ENCODE peak calls at places on chromosomes 7 and 10, in ten cellular contexts. One of them, this sample, is unnamed.
A peak's percentile ranks its signal among the peaks of the same experiment; 100 is the strongest.

GRCh38 chr7:90570373-90570959 is 25.7 kb upstream of the CDK14 start:
- DNase-seq in endodermal cell: no peak
- DNase-seq in right lobe of liver: no peak
- DNase-seq in PC-9: no peak
- DNase-seq in body of pancreas: no peak
- DNase-seq in cardiac muscle cell: peak; percentile 25
- DNase-seq in HCT116: no peak
- DNase-seq in CD4-positive, CD25-positive, alpha-beta regulatory T cell: no peak
- DNase-seq in endothelial cell of umbilical vein: no peak
- DNase-seq in IMR-90: peak; percentile 7
- DNase-seq in this sample: no peak

GRCh38 chr7:115838829-115839228 is 191.7 kb downstream of the TFEC start:
- DNase-seq in endodermal cell: no peak
- DNase-seq in right lobe of liver: no peak
- DNase-seq in PC-9: no peak
- DNase-seq in body of pancreas: no peak
- DNase-seq in cardiac muscle cell: peak; percentile 15
- DNase-seq in HCT116: no peak
- DNase-seq in CD4-positive, CD25-positive, alpha-beta regulatory T cell: no peak
- DNase-seq in endothelial cell of umbilical vein: no peak
- DNase-seq in IMR-90: peak; percentile 50
- DNase-seq in this sample: no peak

GRCh38 chr10:47104786-47105385 is 193.7 kb downstream of the PTPN20 start:
- DNase-seq in endodermal cell: peak; percentile 10
- DNase-seq in right lobe of liver: no peak
- DNase-seq in PC-9: no peak
- DNase-seq in body of pancreas: no peak
- DNase-seq in cardiac muscle cell: peak; percentile 8
- DNase-seq in HCT116: no peak
- DNase-seq in CD4-positive, CD25-positive, alpha-beta regulatory T cell: no peak
- DNase-seq in endothelial cell of umbilical vein: no peak
- DNase-seq in IMR-90: peak; percentile 3
- DNase-seq in this sample: no peak

GRCh38 chr10:60367014-60367413 is 22.7 kb downstream of the ANK3 start:
- DNase-seq in endodermal cell: no peak
- DNase-seq in right lobe of liver: no peak
- DNase-seq in PC-9: no peak
- DNase-seq in body of pancreas: no peak
- DNase-seq in cardiac muscle cell: no peak
- DNase-seq in HCT116: no peak
- DNase-seq in CD4-positive, CD25-positive, alpha-beta regulatory T cell: no peak
- DNase-seq in endothelial cell of umbilical vein: no peak
- DNase-seq in IMR-90: no peak
- DNase-seq in this sample: no peak

GRCh38 chr7:106053109-106053508 is 59.0 kb downstream of the SYPL1 start:
- DNase-seq in endodermal cell: peak; percentile 46
- DNase-seq in right lobe of liver: no peak
- DNase-seq in PC-9: no peak
- DNase-seq in body of pancreas: no peak
- DNase-seq in cardiac muscle cell: no peak
- DNase-seq in HCT116: no peak
- DNase-seq in CD4-positive, CD25-positive, alpha-beta regulatory T cell: no peak
- DNase-seq in endothelial cell of umbilical vein: no peak
- DNase-seq in IMR-90: no peak
- DNase-seq in this sample: no peak

GRCh38 chr10:24851595-24851994 is 100.8 kb downstream of the PRTFDC1 start:
- DNase-seq in endodermal cell: no peak
- DNase-seq in right lobe of liver: no peak
- DNase-seq in PC-9: no peak
- DNase-seq in body of pancreas: peak; percentile 39
- DNase-seq in cardiac muscle cell: peak; percentile 53
- DNase-seq in HCT116: no peak
- DNase-seq in CD4-positive, CD25-positive, alpha-beta regulatory T cell: no peak
- DNase-seq in endothelial cell of umbilical vein: peak; percentile 96
- DNase-seq in IMR-90: peak; percentile 54
- DNase-seq in this sample: no peak

GRCh38 chr10:4704034-4704545 is 121.9 kb upstream of the AKR1E2 start:
- DNase-seq in endodermal cell: no peak
- DNase-seq in right lobe of liver: no peak
- DNase-seq in PC-9: peak; percentile 61
- DNase-seq in body of pancreas: no peak
- DNase-seq in cardiac muscle cell: peak; percentile 95
- DNase-seq in HCT116: peak; percentile 80
- DNase-seq in CD4-positive, CD25-positive, alpha-beta regulatory T cell: no peak
- DNase-seq in endothelial cell of umbilical vein: peak; percentile 98
- DNase-seq in IMR-90: peak; percentile 93
- DNase-seq in this sample: no peak

GRCh38 chr10:97059006-97059871 is 126.5 kb downstream of the SLIT1 start:
- DNase-seq in endodermal cell: peak; percentile 88
- DNase-seq in right lobe of liver: no peak
- DNase-seq in PC-9: no peak
- DNase-seq in body of pancreas: no peak
- DNase-seq in cardiac muscle cell: no peak
- DNase-seq in HCT116: no peak
- DNase-seq in CD4-positive, CD25-positive, alpha-beta regulatory T cell: no peak
- DNase-seq in endothelial cell of umbilical vein: no peak
- DNase-seq in IMR-90: no peak
- DNase-seq in this sample: no peak

GRCh38 chr7:73716318-73716890 is 3.1 kb downstream of the STX1A start:
- DNase-seq in endodermal cell: no peak
- DNase-seq in right lobe of liver: no peak
- DNase-seq in PC-9: no peak
- DNase-seq in body of pancreas: no peak
- DNase-seq in cardiac muscle cell: no peak
- DNase-seq in HCT116: no peak
- DNase-seq in CD4-positive, CD25-positive, alpha-beta regulatory T cell: no peak
- DNase-seq in endothelial cell of umbilical vein: no peak
- DNase-seq in IMR-90: no peak
- DNase-seq in this sample: no peak
- H3K4me1 ChIP-seq in endodermal cell: peaks cover 4% of the 10 kb centered on the region
- H3K4me1 ChIP-seq in right lobe of liver: no peaks in the 10 kb centered on the region
- H3K4me1 ChIP-seq in PC-9: peaks cover 46% of the 10 kb centered on the region
- H3K4me1 ChIP-seq in body of pancreas: peaks cover 26% of the 10 kb centered on the region
- H3K4me1 ChIP-seq in cardiac muscle cell: no peaks in the 10 kb centered on the region
- H3K4me1 ChIP-seq in HCT116: peaks cover 50% of the 10 kb centered on the region
- H3K4me1 ChIP-seq in CD4-positive, CD25-positive, alpha-beta regulatory T cell: peaks cover 27% of the 10 kb centered on the region
- H3K4me1 ChIP-seq in endothelial cell of umbilical vein: peaks cover 35% of the 10 kb centered on the region
- H3K4me1 ChIP-seq in IMR-90: peaks cover 28% of the 10 kb centered on the region
- H3K4me1 ChIP-seq in this sample: peaks cover 12% of the 10 kb centered on the region

GRCh38 chr7:130387628-130388403 is 7.5 kb downstream of the CPA1 start:
- DNase-seq in endodermal cell: no peak
- DNase-seq in right lobe of liver: no peak
- DNase-seq in PC-9: no peak
- DNase-seq in body of pancreas: peak; percentile 81
- DNase-seq in cardiac muscle cell: peak; percentile 60
- DNase-seq in HCT116: no peak
- DNase-seq in CD4-positive, CD25-positive, alpha-beta regulatory T cell: no peak
- DNase-seq in endothelial cell of umbilical vein: no peak
- DNase-seq in IMR-90: peak; percentile 78
- DNase-seq in this sample: no peak

GRCh38 chr7:130385600-130386066 is 5.3 kb downstream of the CPA1 start:
- DNase-seq in endodermal cell: no peak
- DNase-seq in right lobe of liver: no peak
- DNase-seq in PC-9: no peak
- DNase-seq in body of pancreas: peak; percentile 65
- DNase-seq in cardiac muscle cell: no peak
- DNase-seq in HCT116: no peak
- DNase-seq in CD4-positive, CD25-positive, alpha-beta regulatory T cell: no peak
- DNase-seq in endothelial cell of umbilical vein: no peak
- DNase-seq in IMR-90: no peak
- DNase-seq in this sample: no peak

GRCh38 chr7:130388671-130389070 is 8.4 kb downstream of the CPA1 start:
- DNase-seq in endodermal cell: no peak
- DNase-seq in right lobe of liver: no peak
- DNase-seq in PC-9: no peak
- DNase-seq in body of pancreas: peak; percentile 56
- DNase-seq in cardiac muscle cell: no peak
- DNase-seq in HCT116: no peak
- DNase-seq in CD4-positive, CD25-positive, alpha-beta regulatory T cell: no peak
- DNase-seq in endothelial cell of umbilical vein: no peak
- DNase-seq in IMR-90: no peak
- DNase-seq in this sample: no peak

GRCh38 chr7:130387306-130387627 is 7.0 kb downstream of the CPA1 start:
- DNase-seq in endodermal cell: no peak
- DNase-seq in right lobe of liver: no peak
- DNase-seq in PC-9: no peak
- DNase-seq in body of pancreas: no peak
- DNase-seq in cardiac muscle cell: no peak
- DNase-seq in HCT116: no peak
- DNase-seq in CD4-positive, CD25-positive, alpha-beta regulatory T cell: no peak
- DNase-seq in endothelial cell of umbilical vein: no peak
- DNase-seq in IMR-90: no peak
- DNase-seq in this sample: no peak

DNA sequence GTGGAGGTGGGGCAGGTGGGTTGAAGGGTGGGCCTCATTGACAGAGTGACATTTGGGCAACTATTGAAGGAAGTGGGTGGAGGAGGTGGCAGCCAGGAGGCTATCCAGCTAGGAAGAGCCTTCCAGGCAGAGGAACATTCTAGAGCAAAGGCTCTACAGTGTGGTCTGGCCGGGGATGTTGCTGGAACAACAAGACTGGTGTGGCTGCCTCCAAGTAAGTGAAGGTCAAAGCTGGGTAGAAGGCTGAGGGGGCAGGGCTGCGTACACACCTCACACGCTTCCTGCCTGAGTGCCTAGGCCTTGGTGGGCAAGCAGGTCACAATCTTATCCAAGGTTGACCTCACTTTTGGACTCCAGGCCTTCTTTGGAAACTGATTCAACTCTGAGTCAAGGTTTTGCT is 6.6 kb downstream of the CPA1 start:
- DNase-seq in endodermal cell: no peak
- DNase-seq in right lobe of liver: no peak
- DNase-seq in PC-9: no peak
- DNase-seq in body of pancreas: peak; percentile 89
- DNase-seq in cardiac muscle cell: no peak
- DNase-seq in HCT116: no peak
- DNase-seq in CD4-positive, CD25-positive, alpha-beta regulatory T cell: no peak
- DNase-seq in endothelial cell of umbilical vein: no peak
- DNase-seq in IMR-90: no peak
- DNase-seq in this sample: no peak
- H3K9me3 ChIP-seq in endodermal cell: no peaks in the 10 kb centered on the region
- H3K9me3 ChIP-seq in right lobe of liver: no peaks in the 10 kb centered on the region
- H3K9me3 ChIP-seq in PC-9: no peaks in the 10 kb centered on the region
- H3K9me3 ChIP-seq in body of pancreas: no peaks in the 10 kb centered on the region
- H3K9me3 ChIP-seq in cardiac muscle cell: no peaks in the 10 kb centered on the region
- H3K9me3 ChIP-seq in HCT116: no peaks in the 10 kb centered on the region
- H3K9me3 ChIP-seq in CD4-positive, CD25-positive, alpha-beta regulatory T cell: no peaks in the 10 kb centered on the region
- H3K9me3 ChIP-seq in endothelial cell of umbilical vein: no peaks in the 10 kb centered on the region
- H3K9me3 ChIP-seq in IMR-90: no peaks in the 10 kb centered on the region
- H3K9me3 ChIP-seq in this sample: no peaks in the 10 kb centered on the region

GRCh38 chr7:159031135-159031701 is 113.4 kb downstream of the VIPR2 start:
- DNase-seq in endodermal cell: peak; percentile 79
- DNase-seq in right lobe of liver: no peak
- DNase-seq in PC-9: no peak
- DNase-seq in body of pancreas: peak; percentile 29
- DNase-seq in cardiac muscle cell: peak; percentile 26
- DNase-seq in HCT116: no peak
- DNase-seq in CD4-positive, CD25-positive, alpha-beta regulatory T cell: no peak
- DNase-seq in endothelial cell of umbilical vein: no peak
- DNase-seq in IMR-90: no peak
- DNase-seq in this sample: no peak
- H3K4me3 ChIP-seq in endodermal cell: peak overlapping the region; percentile 53
- H3K4me3 ChIP-seq in right lobe of liver: peak overlapping the region; percentile 48
- H3K4me3 ChIP-seq in PC-9: no peak overlapping the region
- H3K4me3 ChIP-seq in body of pancreas: peak overlapping the region; percentile 21
- H3K4me3 ChIP-seq in cardiac muscle cell: no peak overlapping the region
- H3K4me3 ChIP-seq in HCT116: peak overlapping the region; percentile 51
- H3K4me3 ChIP-seq in CD4-positive, CD25-positive, alpha-beta regulatory T cell: no peak overlapping the region
- H3K4me3 ChIP-seq in endothelial cell of umbilical vein: peak overlapping the region; percentile 37
- H3K4me3 ChIP-seq in IMR-90: no peak overlapping the region
- H3K4me3 ChIP-seq in this sample: peak overlapping the region; percentile 64

GRCh38 chr10:11018830-11019692 is 1.4 kb downstream of the CELF2 start:
- DNase-seq in endodermal cell: no peak
- DNase-seq in right lobe of liver: no peak
- DNase-seq in PC-9: no peak
- DNase-seq in body of pancreas: no peak
- DNase-seq in cardiac muscle cell: no peak
- DNase-seq in HCT116: no peak
- DNase-seq in CD4-positive, CD25-positive, alpha-beta regulatory T cell: no peak
- DNase-seq in endothelial cell of umbilical vein: peak; percentile 49
- DNase-seq in IMR-90: no peak
- DNase-seq in this sample: no peak

GRCh38 chr10:11018426-11018818 is 750 bp downstream of the CELF2 start:
- DNase-seq in endodermal cell: peak; percentile 72
- DNase-seq in right lobe of liver: no peak
- DNase-seq in PC-9: no peak
- DNase-seq in body of pancreas: peak; percentile 7
- DNase-seq in cardiac muscle cell: no peak
- DNase-seq in HCT116: no peak
- DNase-seq in CD4-positive, CD25-positive, alpha-beta regulatory T cell: no peak
- DNase-seq in endothelial cell of umbilical vein: no peak
- DNase-seq in IMR-90: no peak
- DNase-seq in this sample: no peak

GRCh38 chr10:11015371-11015934 is 2.2 kb upstream of the CELF2 start:
- DNase-seq in endodermal cell: no peak
- DNase-seq in right lobe of liver: no peak
- DNase-seq in PC-9: no peak
- DNase-seq in body of pancreas: no peak
- DNase-seq in cardiac muscle cell: no peak
- DNase-seq in HCT116: no peak
- DNase-seq in CD4-positive, CD25-positive, alpha-beta regulatory T cell: no peak
- DNase-seq in endothelial cell of umbilical vein: no peak
- DNase-seq in IMR-90: no peak
- DNase-seq in this sample: no peak

GRCh38 chr10:11016959-11017574 is 605 bp upstream of the CELF2 start:
- DNase-seq in endodermal cell: no peak
- DNase-seq in right lobe of liver: no peak
- DNase-seq in PC-9: no peak
- DNase-seq in body of pancreas: no peak
- DNase-seq in cardiac muscle cell: no peak
- DNase-seq in HCT116: no peak
- DNase-seq in CD4-positive, CD25-positive, alpha-beta regulatory T cell: no peak
- DNase-seq in endothelial cell of umbilical vein: no peak
- DNase-seq in IMR-90: no peak
- DNase-seq in this sample: no peak

DNA sequence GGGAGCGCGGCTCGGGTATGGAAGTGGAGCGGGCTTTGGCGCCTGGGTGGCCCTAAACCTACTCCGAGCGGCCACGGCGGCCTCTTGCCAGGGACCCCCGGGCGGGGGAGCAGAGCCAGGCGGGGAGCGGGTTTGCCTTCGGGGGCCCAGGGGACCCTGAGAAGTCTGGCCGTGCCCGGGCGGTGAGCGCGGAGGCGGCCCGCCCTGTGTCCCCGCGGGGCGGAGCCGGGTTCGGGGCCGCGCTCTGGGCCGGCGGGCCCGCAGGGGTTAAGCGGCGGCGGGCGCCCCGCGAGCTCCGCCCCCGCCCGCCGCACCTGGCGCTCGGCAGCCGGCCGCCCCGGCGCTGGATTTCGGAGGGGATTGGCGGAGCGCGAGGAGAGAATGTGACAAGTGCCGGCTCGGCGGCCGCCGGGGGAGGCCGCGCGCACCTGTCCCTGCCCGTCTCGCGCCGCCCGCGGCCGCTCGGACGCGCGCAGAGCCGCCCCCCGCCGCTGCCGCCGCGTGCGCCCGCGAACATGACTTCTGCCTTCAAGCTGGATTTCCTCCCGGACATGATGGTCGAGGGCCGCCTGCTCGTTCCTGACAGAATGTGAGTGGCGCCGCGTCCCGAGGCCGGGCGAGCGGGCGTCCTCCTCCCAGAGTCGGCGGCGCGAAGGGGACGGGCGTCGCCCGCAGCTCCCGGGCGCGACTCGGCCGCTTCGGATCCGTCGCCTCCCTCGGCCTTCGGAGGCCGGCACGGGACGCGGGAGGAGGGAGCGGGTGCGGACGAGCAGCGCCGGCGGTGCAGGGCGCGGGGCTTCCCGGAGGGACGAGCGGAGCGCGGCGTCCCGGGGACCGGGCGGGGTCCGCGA is at the start of gene CELF2:
- DNase-seq in endodermal cell: peak; percentile 94
- DNase-seq in right lobe of liver: peak; percentile 42
- DNase-seq in PC-9: no peak
- DNase-seq in body of pancreas: peak; percentile 70
- DNase-seq in cardiac muscle cell: peak; percentile 22
- DNase-seq in HCT116: no peak
- DNase-seq in CD4-positive, CD25-positive, alpha-beta regulatory T cell: peak; percentile 39
- DNase-seq in endothelial cell of umbilical vein: peak; percentile 64
- DNase-seq in IMR-90: no peak
- DNase-seq in this sample: peak; percentile 5
- H3K4me1 ChIP-seq in endodermal cell: peaks cover 29% of the 10 kb centered on the region
- H3K4me1 ChIP-seq in right lobe of liver: no peaks in the 10 kb centered on the region
- H3K4me1 ChIP-seq in PC-9: no peaks in the 10 kb centered on the region
- H3K4me1 ChIP-seq in body of pancreas: peaks cover 17% of the 10 kb centered on the region
- H3K4me1 ChIP-seq in cardiac muscle cell: peaks cover 38% of the 10 kb centered on the region
- H3K4me1 ChIP-seq in HCT116: no peaks in the 10 kb centered on the region
- H3K4me1 ChIP-seq in CD4-positive, CD25-positive, alpha-beta regulatory T cell: peaks cover 10% of the 10 kb centered on the region
- H3K4me1 ChIP-seq in endothelial cell of umbilical vein: peaks cover 9% of the 10 kb centered on the region
- H3K4me1 ChIP-seq in IMR-90: peaks cover 2% of the 10 kb centered on the region
- H3K4me1 ChIP-seq in this sample: no peaks in the 10 kb centered on the region

This sample was measured in BE2C.